ENCODE peak calls at places on chromosomes 7 and 10, in seven cellular contexts. One of them, this sample, is unnamed.

GRCh38 chr10:94780844-94781243 is 18.4 kb downstream of the CYP2C19 start:
- DNase-seq in tibial artery: no peak
- DNase-seq in uterus: no peak
- DNase-seq in hepatocyte: no peak
- DNase-seq in Panc1: no peak
- DNase-seq in heart right ventricle: no peak
- DNase-seq in H9: no peak
- DNase-seq in this sample: no peak

GRCh38 chr7:116271980-116272886 is 61.9 kb downstream of the TES start:
- DNase-seq in Panc1: peak
- DNase-seq in hepatocyte: peak
- DNase-seq in tibial artery: peak
- DNase-seq in H9: no peak
- DNase-seq in uterus: peak
- DNase-seq in heart right ventricle: peak
- DNase-seq in this sample: no peak

GRCh38 chr7:116692599-116693308 is 20.8 kb downstream of the MET start:
- DNase-seq in Panc1: peak
- DNase-seq in hepatocyte: no peak
- DNase-seq in H9: no peak
- DNase-seq in heart right ventricle: no peak
- DNase-seq in tibial artery: no peak
- DNase-seq in uterus: no peak
- DNase-seq in this sample: no peak

GRCh38 chr10:101559596-101560292 is 28.3 kb downstream of the POLL start:
- DNase-seq in uterus: no peak
- DNase-seq in tibial artery: no peak
- DNase-seq in heart right ventricle: no peak
- DNase-seq in H9: peak
- DNase-seq in Panc1: no peak
- DNase-seq in hepatocyte: no peak
- DNase-seq in this sample: no peak

GRCh38 chr7:113698556-113699220 is 220.1 kb downstream of the PPP1R3A start:
- DNase-seq in heart right ventricle: no peak
- DNase-seq in tibial artery: no peak
- DNase-seq in hepatocyte: peak
- DNase-seq in H9: no peak
- DNase-seq in uterus: no peak
- DNase-seq in Panc1: peak
- DNase-seq in this sample: no peak

GRCh38 chr10:52279546-52279945 is 34.5 kb upstream of the DKK1 start:
- DNase-seq in heart right ventricle: no peak
- DNase-seq in H9: no peak
- DNase-seq in uterus: no peak
- DNase-seq in hepatocyte: no peak
- DNase-seq in tibial artery: no peak
- DNase-seq in Panc1: no peak
- DNase-seq in this sample: no peak

GRCh38 chr7:101924171-101924570 is 106.7 kb downstream of the CUX1 start:
- DNase-seq in tibial artery: peak
- DNase-seq in hepatocyte: no peak
- DNase-seq in uterus: peak
- DNase-seq in heart right ventricle: peak
- DNase-seq in Panc1: peak
- DNase-seq in H9: no peak
- DNase-seq in this sample: no peak

GRCh38 chr10:3486346-3487065 is 298.5 kb downstream of the KLF6 start:
- DNase-seq in uterus: no peak
- DNase-seq in H9: peak
- DNase-seq in hepatocyte: peak
- DNase-seq in Panc1: no peak
- DNase-seq in heart right ventricle: no peak
- DNase-seq in tibial artery: no peak
- DNase-seq in this sample: no peak

GRCh38 chr10:369441-370221 is 234.4 kb downstream of the ZMYND11 start:
- DNase-seq in Panc1: no peak
- DNase-seq in uterus: no peak
- DNase-seq in H9: no peak
- DNase-seq in heart right ventricle: no peak
- DNase-seq in tibial artery: peak
- DNase-seq in hepatocyte: peak
- DNase-seq in this sample: no peak

GRCh38 chr7:69438584-69438983 is 159.7 kb upstream of the AUTS2 start:
- DNase-seq in hepatocyte: no peak
- DNase-seq in H9: no peak
- DNase-seq in tibial artery: no peak
- DNase-seq in uterus: no peak
- DNase-seq in heart right ventricle: no peak
- DNase-seq in Panc1: no peak
- DNase-seq in this sample: no peak

DNA sequence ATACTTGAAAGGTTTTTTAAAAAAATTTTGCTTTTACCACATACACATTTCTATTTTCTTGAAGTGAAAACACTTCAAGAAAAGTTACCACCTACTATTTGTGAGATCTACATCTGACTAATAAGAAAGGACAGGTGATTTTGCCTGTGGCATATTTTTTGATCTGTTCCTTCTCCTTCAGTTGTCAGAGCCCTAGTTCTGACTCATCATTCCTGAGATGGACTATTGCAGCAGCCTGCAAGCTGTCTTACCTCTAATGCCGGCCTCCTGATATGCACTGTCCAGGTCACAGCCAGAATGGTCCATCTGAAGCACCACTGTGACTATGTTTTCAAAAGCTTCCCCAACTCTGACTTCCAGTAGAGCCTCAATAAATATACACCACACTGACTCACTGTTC is 28.2 kb upstream of the ANK3 start:
- DNase-seq in uterus: no peak
- DNase-seq in H9: no peak
- DNase-seq in tibial artery: no peak
- DNase-seq in hepatocyte: no peak
- DNase-seq in Panc1: no peak
- DNase-seq in heart right ventricle: no peak
- DNase-seq in this sample: no peak
- H3K27ac ChIP-seq in uterus: no peak
- H3K27ac ChIP-seq in H9: no peak
- H3K27ac ChIP-seq in tibial artery: no peak
- H3K27ac ChIP-seq in hepatocyte: no peak
- H3K27ac ChIP-seq in Panc1: no peak
- H3K27ac ChIP-seq in heart right ventricle: no peak
- H3K27ac ChIP-seq in this sample: no peak

GRCh38 chr10:5783300-5783699 is 29.9 kb downstream of the GDI2 start:
- DNase-seq in Panc1: no peak
- DNase-seq in hepatocyte: no peak
- DNase-seq in heart right ventricle: no peak
- DNase-seq in H9: no peak
- DNase-seq in uterus: no peak
- DNase-seq in tibial artery: no peak
- DNase-seq in this sample: no peak
- TF ChIP-seq CTCF in Panc1: no peak
- TF ChIP-seq CTCF in hepatocyte: no peak
- TF ChIP-seq CTCF in heart right ventricle: no peak
- TF ChIP-seq CTCF in H9: no peak
- TF ChIP-seq CTCF in uterus: no peak
- TF ChIP-seq CTCF in tibial artery: no peak
- TF ChIP-seq CTCF in this sample: no peak

GRCh38 chr7:12881712-12882111 is 194.3 kb downstream of the ARL4A start:
- DNase-seq in uterus: no peak
- DNase-seq in Panc1: no peak
- DNase-seq in tibial artery: no peak
- DNase-seq in hepatocyte: no peak
- DNase-seq in heart right ventricle: no peak
- DNase-seq in H9: no peak
- DNase-seq in this sample: no peak

GRCh38 chr7:12888727-12889126 is 201.3 kb downstream of the ARL4A start:
- DNase-seq in H9: no peak
- DNase-seq in heart right ventricle: no peak
- DNase-seq in uterus: no peak
- DNase-seq in Panc1: no peak
- DNase-seq in tibial artery: no peak
- DNase-seq in hepatocyte: no peak
- DNase-seq in this sample: no peak

GRCh38 chr7:12884856-12885440 is 197.5 kb downstream of the ARL4A start:
- DNase-seq in Panc1: no peak
- DNase-seq in uterus: no peak
- DNase-seq in tibial artery: no peak
- DNase-seq in hepatocyte: no peak
- DNase-seq in H9: no peak
- DNase-seq in heart right ventricle: no peak
- DNase-seq in this sample: no peak

GRCh38 chr7:12882710-12883109 is 195.3 kb downstream of the ARL4A start:
- DNase-seq in uterus: no peak
- DNase-seq in Panc1: no peak
- DNase-seq in H9: no peak
- DNase-seq in heart right ventricle: no peak
- DNase-seq in hepatocyte: no peak
- DNase-seq in tibial artery: no peak
- DNase-seq in this sample: no peak

GRCh38 chr7:12884033-12884432 is 196.6 kb downstream of the ARL4A start:
- DNase-seq in heart right ventricle: no peak
- DNase-seq in H9: no peak
- DNase-seq in hepatocyte: no peak
- DNase-seq in tibial artery: no peak
- DNase-seq in Panc1: no peak
- DNase-seq in uterus: no peak
- DNase-seq in this sample: no peak
- H3K27ac ChIP-seq in heart right ventricle: no peak
- H3K27ac ChIP-seq in H9: no peak
- H3K27ac ChIP-seq in hepatocyte: no peak
- H3K27ac ChIP-seq in tibial artery: no peak
- H3K27ac ChIP-seq in Panc1: no peak
- H3K27ac ChIP-seq in uterus: no peak
- H3K27ac ChIP-seq in this sample: no peak

GRCh38 chr10:14801693-14802092 is 27.0 kb upstream of the FAM107B start:
- DNase-seq in hepatocyte: no peak
- DNase-seq in tibial artery: no peak
- DNase-seq in Panc1: no peak
- DNase-seq in uterus: peak
- DNase-seq in heart right ventricle: no peak
- DNase-seq in H9: peak
- DNase-seq in this sample: no peak
- TF ChIP-seq CTCF in hepatocyte: no peak
- TF ChIP-seq CTCF in tibial artery: no peak
- TF ChIP-seq CTCF in Panc1: no peak
- TF ChIP-seq CTCF in uterus: no peak
- TF ChIP-seq CTCF in heart right ventricle: no peak
- TF ChIP-seq CTCF in H9: no peak
- TF ChIP-seq CTCF in this sample: no peak

DNA sequence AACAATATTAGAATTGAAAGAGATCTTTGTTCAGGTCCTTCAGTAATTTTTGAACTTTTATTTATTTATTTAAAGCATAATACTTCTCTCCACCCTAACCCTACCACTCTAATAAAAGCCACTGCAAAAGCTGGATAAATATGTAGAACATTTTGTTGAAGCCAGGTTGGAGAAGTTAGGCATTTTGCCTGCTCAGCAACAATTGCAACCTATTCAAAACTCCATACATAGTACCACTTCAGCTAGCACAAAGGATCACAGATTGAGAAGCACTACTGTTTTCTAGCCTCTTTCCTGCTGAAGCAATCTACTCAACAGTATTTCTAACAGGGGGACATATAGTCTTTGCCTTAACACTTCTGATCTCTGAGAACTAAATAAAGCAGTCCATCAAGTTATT is 25.0 kb downstream of the RUNDC3B start:
- DNase-seq in hepatocyte: no peak
- DNase-seq in Panc1: no peak
- DNase-seq in tibial artery: no peak
- DNase-seq in H9: no peak
- DNase-seq in uterus: no peak
- DNase-seq in heart right ventricle: no peak
- DNase-seq in this sample: no peak
- H3K27ac ChIP-seq in hepatocyte: no peak
- H3K27ac ChIP-seq in Panc1: no peak
- H3K27ac ChIP-seq in tibial artery: no peak
- H3K27ac ChIP-seq in H9: no peak
- H3K27ac ChIP-seq in uterus: no peak
- H3K27ac ChIP-seq in heart right ventricle: no peak
- H3K27ac ChIP-seq in this sample: no peak

DNA sequence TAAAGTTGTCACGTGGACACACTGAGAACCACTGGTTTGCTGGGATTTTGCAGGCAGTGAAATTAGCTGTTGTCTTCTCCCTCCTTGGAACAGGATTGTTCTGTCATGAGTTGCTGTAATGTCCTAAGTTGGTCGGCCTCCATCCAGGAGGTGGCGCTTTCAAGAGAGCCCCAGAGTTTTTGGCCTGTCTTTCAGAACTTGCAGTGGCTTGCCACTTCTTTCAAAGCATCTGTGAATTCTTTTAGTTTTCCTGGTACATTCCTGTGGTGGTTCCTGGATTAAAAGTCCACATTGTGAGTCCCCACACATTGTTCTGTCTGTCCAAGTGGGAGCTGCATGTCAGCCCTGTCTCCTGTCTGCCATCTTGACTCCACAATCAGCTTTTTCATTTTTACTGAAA is 133.8 kb downstream of the PON1 start:
- DNase-seq in uterus: no peak
- DNase-seq in tibial artery: no peak
- DNase-seq in hepatocyte: no peak
- DNase-seq in heart right ventricle: no peak
- DNase-seq in H9: peak
- DNase-seq in Panc1: no peak
- DNase-seq in this sample: no peak
- TF ChIP-seq CTCF in uterus: no peak
- TF ChIP-seq CTCF in tibial artery: no peak
- TF ChIP-seq CTCF in hepatocyte: no peak
- TF ChIP-seq CTCF in heart right ventricle: no peak
- TF ChIP-seq CTCF in H9: peak
- TF ChIP-seq CTCF in Panc1: peak
- TF ChIP-seq CTCF in this sample: no peak